ENCODE peak calls at places on chromosome 11, in five cellular contexts. One of them, this sample, is unnamed.

GRCh38 chr11:115500547-115501503 is 3.4 kb downstream of the CADM1 start:
- DNase-seq in tibial artery: no peak
- DNase-seq in iPS-NIHi11: no peak
- DNase-seq in HCEC 1CT: no peak
- DNase-seq in H7: no peak
- DNase-seq in this sample: no peak

GRCh38 chr11:75105462-75105925 is 8.8 kb upstream of the OR2AT4 start:
- DNase-seq in tibial artery: no peak
- DNase-seq in iPS-NIHi11: peak
- DNase-seq in HCEC 1CT: no peak
- DNase-seq in H7: peak
- DNase-seq in this sample: no peak

GRCh38 chr11:86047275-86047991 is 21.5 kb downstream of the PICALM start:
- DNase-seq in tibial artery: no peak
- DNase-seq in iPS-NIHi11: no peak
- DNase-seq in HCEC 1CT: peak
- DNase-seq in H7: no peak
- DNase-seq in this sample: peak

GRCh38 chr11:70244698-70245097 is 25.8 kb upstream of the PPFIA1 start:
- DNase-seq in tibial artery: no peak
- DNase-seq in iPS-NIHi11: no peak
- DNase-seq in HCEC 1CT: peak
- DNase-seq in H7: no peak
- DNase-seq in this sample: peak

GRCh38 chr11:8566613-8567210 is 27.3 kb downstream of the STK33 start:
- DNase-seq in tibial artery: no peak
- DNase-seq in iPS-NIHi11: peak
- DNase-seq in HCEC 1CT: peak
- DNase-seq in H7: no peak
- DNase-seq in this sample: peak

GRCh38 chr11:117876049-117876340 is 463 bp downstream of the FXYD6 start:
- DNase-seq in tibial artery: no peak
- DNase-seq in iPS-NIHi11: no peak
- DNase-seq in HCEC 1CT: no peak
- DNase-seq in H7: no peak
- DNase-seq in this sample: no peak

GRCh38 chr11:28910926-28911325 is 802.7 kb downstream of the METTL15 start:
- DNase-seq in tibial artery: no peak
- DNase-seq in iPS-NIHi11: no peak
- DNase-seq in HCEC 1CT: no peak
- DNase-seq in H7: no peak
- DNase-seq in this sample: peak

GRCh38 chr11:34065505-34066203 is 14.1 kb downstream of the CAPRIN1 start:
- DNase-seq in tibial artery: no peak
- DNase-seq in iPS-NIHi11: no peak
- DNase-seq in HCEC 1CT: peak
- DNase-seq in H7: peak
- DNase-seq in this sample: no peak

GRCh38 chr11:129959687-129960086 is 42.9 kb downstream of the PRDM10 start:
- DNase-seq in tibial artery: no peak
- DNase-seq in iPS-NIHi11: no peak
- DNase-seq in HCEC 1CT: no peak
- DNase-seq in H7: no peak
- DNase-seq in this sample: no peak

GRCh38 chr11:69287968-69288882 is 5.7 kb upstream of the MYEOV start:
- DNase-seq in tibial artery: no peak
- DNase-seq in iPS-NIHi11: no peak
- DNase-seq in HCEC 1CT: no peak
- DNase-seq in H7: no peak
- DNase-seq in this sample: no peak

GRCh38 chr11:104968365-104968855 is at the start of gene CASP4:
- DNase-seq in tibial artery: no peak
- DNase-seq in iPS-NIHi11: no peak
- DNase-seq in HCEC 1CT: peak
- DNase-seq in H7: no peak
- DNase-seq in this sample: peak

GRCh38 chr11:32434387-32435151 is 770 bp downstream of the WT1 start:
- DNase-seq in tibial artery: no peak
- DNase-seq in iPS-NIHi11: peak
- DNase-seq in HCEC 1CT: no peak
- DNase-seq in H7: peak
- DNase-seq in this sample: no peak

GRCh38 chr11:6576471-6577373 is 26.7 kb downstream of the RRP8 start:
- DNase-seq in tibial artery: no peak
- DNase-seq in iPS-NIHi11: no peak
- DNase-seq in HCEC 1CT: no peak
- DNase-seq in H7: peak
- DNase-seq in this sample: peak

GRCh38 chr11:2213384-2213842 is 41.8 kb upstream of the TH start:
- DNase-seq in tibial artery: no peak
- DNase-seq in iPS-NIHi11: peak
- DNase-seq in HCEC 1CT: no peak
- DNase-seq in H7: peak
- DNase-seq in this sample: no peak

GRCh38 chr11:22976146-22976545 is 115.9 kb upstream of the CCDC179 start:
- DNase-seq in tibial artery: peak
- DNase-seq in iPS-NIHi11: no peak
- DNase-seq in HCEC 1CT: peak
- DNase-seq in H7: no peak
- DNase-seq in this sample: peak

GRCh38 chr11:83007909-83008580 is 63.7 kb downstream of the RAB30 start:
- DNase-seq in tibial artery: peak
- DNase-seq in iPS-NIHi11: peak
- DNase-seq in HCEC 1CT: no peak
- DNase-seq in H7: no peak
- DNase-seq in this sample: peak

GRCh38 chr11:80007616-80008015 is 566.8 kb upstream of the TENM4 start:
- DNase-seq in tibial artery: no peak
- DNase-seq in iPS-NIHi11: no peak
- DNase-seq in HCEC 1CT: no peak
- DNase-seq in H7: no peak
- DNase-seq in this sample: no peak

GRCh38 chr11:57414612-57415212 is 12.2 kb downstream of the SLC43A3 start:
- DNase-seq in tibial artery: no peak
- DNase-seq in iPS-NIHi11: no peak
- DNase-seq in HCEC 1CT: no peak
- DNase-seq in H7: no peak
- DNase-seq in this sample: no peak

GRCh38 chr11:75199412-75199955 is 41.1 kb upstream of the TPBGL start:
- DNase-seq in tibial artery: no peak
- DNase-seq in iPS-NIHi11: no peak
- DNase-seq in HCEC 1CT: no peak
- DNase-seq in H7: peak
- DNase-seq in this sample: no peak